ENCODE peak calls at places on chromosome 2, in ten cellular contexts. E is GM23248; U is CD8-positive, alpha-beta memory T cell; A is CD4-positive, alpha-beta T cell; H is Karpas-422; I is hepatocyte; K is testis; M is aorta; C is heart right ventricle; N is IMR-90. Y is an unnamed sample.

GRCh38 chr2:170656669-170657068 is 58.5 kb upstream of the SP5 start:
- DNase-seq in U (no peak), A (no peak), C (no peak), M (no peak), K (no peak), E (no peak), N (no peak), I (no peak), H (no peak), Y (no peak)

GRCh38 chr2:113283704-113284284 is 5.1 kb upstream of the PAX8 start:
- DNase-seq in H (no peak), C (peak), N (peak), A (no peak), U (no peak), M (peak), I (peak), K (peak), E (peak), Y (peak)

GRCh38 chr2:12684471-12684936 is 32.2 kb upstream of the TRIB2 start:
- DNase-seq in N (peak), M (no peak), E (peak), U (no peak), H (no peak), I (no peak), A (no peak), C (no peak), K (no peak), Y (peak)

GRCh38 chr2:55590810-55591440 is 26.5 kb downstream of the PPP4R3B start:
- DNase-seq in K (no peak), H (no peak), C (no peak), E (peak), N (peak), A (no peak), M (no peak), I (no peak), U (no peak), Y (no peak)

GRCh38 chr2:94872088-94872618 is 923 bp downstream of the TEKT4 start:
- DNase-seq in I (no peak), N (no peak), A (no peak), U (no peak), E (no peak), H (no peak), C (no peak), K (no peak), M (no peak), Y (no peak)

GRCh38 chr2:88626171-88627054 is 851 bp downstream of the EIF2AK3 start:
- DNase-seq in C (peak), A (peak), H (peak), N (no peak), M (peak), E (peak), I (peak), U (peak), K (peak), Y (peak)

GRCh38 chr2:73776869-73777519 is 2.9 kb downstream of the DUSP11 start:
- DNase-seq in H (no peak), E (peak), N (peak), C (no peak), I (no peak), A (no peak), M (no peak), U (no peak), K (no peak), Y (no peak)

GRCh38 chr2:211729433-211729832 is 809.2 kb downstream of the ERBB4 start:
- DNase-seq in H (no peak), M (no peak), E (no peak), A (no peak), I (no peak), C (no peak), K (no peak), N (no peak), U (no peak), Y (no peak)

GRCh38 chr2:102245266-102246151 is 58.7 kb downstream of the IL1RL2 start:
- DNase-seq in E (peak), I (no peak), M (no peak), H (no peak), U (no peak), N (peak), C (peak), K (no peak), A (no peak), Y (no peak)

GRCh38 chr2:202019689-202020450 is 13.8 kb upstream of the FZD7 start:
- DNase-seq in N (peak), C (peak), M (no peak), I (no peak), A (no peak), H (no peak), E (no peak), U (no peak), K (no peak), Y (no peak)

GRCh38 chr2:19009510-19009909 is 348.9 kb downstream of the OSR1 start:
- DNase-seq in N (no peak), H (no peak), U (no peak), A (no peak), K (no peak), I (peak), C (no peak), E (no peak), M (no peak), Y (no peak)

GRCh38 chr2:127608061-127609011 is 37.6 kb upstream of the GPR17 start:
- DNase-seq in E (no peak), U (no peak), A (no peak), N (no peak), I (peak), K (no peak), M (no peak), H (no peak), C (no peak), Y (no peak)

GRCh38 chr2:72236445-72237067 is 88.9 kb upstream of the CYP26B1 start:
- DNase-seq in A (no peak), I (no peak), M (no peak), U (no peak), H (no peak), E (peak), N (peak), C (no peak), K (no peak), Y (no peak)

GRCh38 chr2:226792155-226792871 is 7.3 kb downstream of the IRS1 start:
- DNase-seq in A (no peak), E (peak), M (no peak), C (no peak), H (peak), U (no peak), K (no peak), I (peak), N (peak), Y (no peak)

GRCh38 chr2:139514946-139515345 is 734.8 kb upstream of the NXPH2 start:
- DNase-seq in H (no peak), C (no peak), A (no peak), K (no peak), E (no peak), U (no peak), N (no peak), I (no peak), M (no peak), Y (no peak)

GRCh38 chr2:84169871-84170270 is 289.2 kb downstream of the SUCLG1 start:
- DNase-seq in E (no peak), C (no peak), H (no peak), I (no peak), A (no peak), N (no peak), K (no peak), U (no peak), M (no peak), Y (no peak)

GRCh38 chr2:109185338-109185737 is 56.3 kb downstream of the SH3RF3 start:
- DNase-seq in I (no peak), H (no peak), N (peak), K (no peak), C (no peak), U (no peak), A (no peak), M (no peak), E (peak), Y (no peak)

GRCh38 chr2:55519908-55520885 is 679 bp downstream of the CFAP36 start:
- DNase-seq in A (peak), M (no peak), H (peak), I (peak), N (peak), E (peak), U (peak), K (peak), C (no peak), Y (no peak)

GRCh38 chr2:160352492-160352891 is 141.1 kb downstream of the RBMS1 start:
- DNase-seq in H (no peak), E (peak), N (peak), C (no peak), I (no peak), K (no peak), U (no peak), A (no peak), M (no peak), Y (no peak)

GRCh38 chr2:201114350-201114749 is 1.6 kb upstream of the CFLAR start:
- DNase-seq in E (no peak), C (no peak), K (no peak), I (no peak), U (no peak), A (no peak), N (no peak), H (peak), M (no peak), Y (no peak)

GRCh38 chr2:163556511-163556910 is 179.3 kb downstream of the FIGN start:
- DNase-seq in E (no peak), U (no peak), K (no peak), A (no peak), C (no peak), I (no peak), N (no peak), H (no peak), M (no peak), Y (no peak)

GRCh38 chr2:136058262-136058661 is 59.7 kb downstream of the CXCR4 start:
- DNase-seq in U (no peak), E (no peak), N (no peak), H (no peak), M (no peak), K (no peak), C (no peak), I (no peak), A (no peak), Y (no peak)

GRCh38 chr2:45320956-45321355 is 290.1 kb downstream of the SRBD1 start:
- DNase-seq in N (no peak), E (no peak), U (no peak), H (no peak), M (no peak), K (no peak), A (no peak), C (no peak), I (no peak), Y (no peak)

GRCh38 chr2:728165-728564 is 51.0 kb upstream of the TMEM18 start:
- DNase-seq in N (no peak), C (no peak), I (no peak), M (no peak), K (no peak), A (no peak), U (no peak), E (no peak), H (no peak), Y (no peak)

GRCh38 chr2:224110811-224111210 is 71.7 kb upstream of the SERPINE2 start:
- DNase-seq in M (no peak), U (no peak), C (no peak), N (no peak), I (no peak), A (no peak), E (no peak), K (no peak), H (no peak), Y (peak)

GRCh38 chr2:226208726-226209125 is 590.9 kb downstream of the IRS1 start:
- DNase-seq in E (peak), K (no peak), H (no peak), M (no peak), I (no peak), N (peak), U (no peak), A (no peak), C (no peak), Y (no peak)

GRCh38 chr2:35428548-35428947 is 927.0 kb upstream of the CRIM1 start:
- DNase-seq in K (peak), N (no peak), E (peak), I (peak), A (no peak), C (peak), U (no peak), M (no peak), H (peak), Y (no peak)

GRCh38 chr2:186554450-186554849 is 35.4 kb upstream of the ITGAV start:
- DNase-seq in H (no peak), K (no peak), U (no peak), M (no peak), E (no peak), A (no peak), N (no peak), C (no peak), I (no peak), Y (no peak)

GRCh38 chr2:106201656-106202055 is 7.6 kb upstream of the UXS1 start:
- DNase-seq in C (no peak), E (no peak), I (no peak), A (no peak), K (no peak), U (no peak), M (no peak), H (no peak), N (no peak), Y (no peak)

GRCh38 chr2:70946832-70947442 is 11.2 kb downstream of the ATP6V1B1 start:
- DNase-seq in C (no peak), A (peak), H (peak), M (no peak), E (peak), N (peak), I (peak), U (peak), K (peak), Y (no peak)

GRCh38 chr2:96408631-96409542 is 73.3 kb downstream of the NCAPH start:
- DNase-seq in I (no peak), N (peak), A (no peak), U (no peak), H (no peak), E (peak), K (peak), C (peak), M (peak), Y (no peak)

GRCh38 chr2:64222351-64222750 is 78.1 kb upstream of the PELI1 start:
- DNase-seq in M (no peak), E (peak), K (peak), C (no peak), N (peak), U (no peak), H (no peak), A (no peak), I (no peak), Y (no peak)

GRCh38 chr2:197838036-197838435 is 33.6 kb downstream of the PLCL1 start:
- DNase-seq in N (peak), C (no peak), E (peak), U (no peak), A (no peak), K (no peak), H (no peak), M (no peak), I (no peak), Y (no peak)

GRCh38 chr2:64212801-64213321 is 68.6 kb upstream of the PELI1 start:
- DNase-seq in E (peak), M (no peak), C (no peak), H (no peak), N (peak), I (peak), A (no peak), U (no peak), K (no peak), Y (no peak)

GRCh38 chr2:42931147-42931817 is 138.9 kb upstream of the HAAO start:
- DNase-seq in E (peak), H (peak), C (no peak), I (no peak), M (peak), U (no peak), K (no peak), A (no peak), N (no peak), Y (no peak)

GRCh38 chr2:100818606-100819364 is 1.2 kb upstream of the NPAS2 start:
- DNase-seq in K (peak), C (peak), E (peak), U (no peak), H (no peak), I (peak), N (peak), M (peak), A (no peak), Y (peak)

GRCh38 chr2:100193334-100193733 is 50.9 kb upstream of the AFF3 start:
- DNase-seq in N (no peak), C (no peak), U (no peak), A (no peak), M (no peak), E (no peak), K (no peak), I (peak), H (no peak), Y (no peak)

DNA sequence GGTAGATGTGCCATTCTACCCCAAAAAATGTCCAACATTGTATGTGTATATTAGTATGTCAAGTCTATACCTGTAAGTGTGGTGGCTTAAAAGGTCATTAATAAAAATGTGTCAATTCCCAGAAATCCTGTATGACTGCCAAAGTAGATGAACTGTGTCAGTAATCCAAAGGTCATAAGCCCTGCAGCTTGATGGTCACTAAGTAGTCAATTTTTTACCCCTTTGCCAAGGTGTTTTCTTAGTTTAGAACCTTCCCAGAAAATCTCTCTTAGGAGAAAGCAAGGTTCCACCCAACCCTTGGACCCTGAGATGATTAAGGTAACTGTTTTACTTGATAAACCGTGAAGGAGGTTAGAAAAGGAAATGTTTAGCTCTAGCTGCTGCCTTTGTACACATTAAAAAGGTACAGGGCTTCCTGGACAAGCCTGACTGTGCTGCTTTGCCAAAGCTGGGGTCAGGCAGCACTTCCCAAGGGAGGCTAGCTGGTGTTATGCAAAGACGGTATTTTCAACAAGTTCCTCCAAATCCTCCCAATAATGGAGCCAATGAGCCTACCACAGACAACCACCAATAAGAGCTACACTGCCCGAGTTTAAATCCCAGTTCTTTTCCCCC is 24.4 kb upstream of the LRP2 start:
- DNase-seq in C (no peak), M (no peak), U (no peak), K (no peak), H (peak), I (peak), E (no peak), A (no peak), N (no peak), Y (no peak)
- H3K27ac ChIP-seq in C (no peak), M (no peak), U (no peak), K (no peak), H (no peak), I (peak), E (no peak), A (no peak), N (no peak), Y (no peak)

GRCh38 chr2:236376566-236377244 is 112.5 kb upstream of the ASB18 start:
- DNase-seq in U (no peak), A (no peak), C (no peak), N (no peak), M (no peak), I (no peak), H (no peak), K (no peak), E (no peak), Y (no peak)
- H3K27ac ChIP-seq in U (no peak), A (no peak), C (no peak), N (no peak), M (no peak), I (no peak), H (no peak), K (no peak), E (no peak), Y (no peak)

GRCh38 chr2:57877811-57878572 is 168.6 kb upstream of the VRK2 start:
- DNase-seq in C (no peak), E (no peak), A (no peak), M (no peak), I (no peak), H (no peak), K (no peak), U (no peak), N (no peak), Y (no peak)
- H3K27ac ChIP-seq in C (no peak), E (no peak), A (no peak), M (no peak), I (no peak), H (no peak), K (no peak), U (no peak), N (no peak), Y (no peak)

GRCh38 chr2:240155080-240156025 is 14.9 kb upstream of the OTOS start:
- DNase-seq in K (no peak), C (no peak), U (no peak), H (no peak), M (peak), A (no peak), I (no peak), N (peak), E (no peak), Y (no peak)
- H3K27ac ChIP-seq in K (no peak), C (no peak), U (no peak), H (no peak), M (no peak), A (no peak), I (no peak), N (no peak), E (no peak), Y (no peak)

DNA sequence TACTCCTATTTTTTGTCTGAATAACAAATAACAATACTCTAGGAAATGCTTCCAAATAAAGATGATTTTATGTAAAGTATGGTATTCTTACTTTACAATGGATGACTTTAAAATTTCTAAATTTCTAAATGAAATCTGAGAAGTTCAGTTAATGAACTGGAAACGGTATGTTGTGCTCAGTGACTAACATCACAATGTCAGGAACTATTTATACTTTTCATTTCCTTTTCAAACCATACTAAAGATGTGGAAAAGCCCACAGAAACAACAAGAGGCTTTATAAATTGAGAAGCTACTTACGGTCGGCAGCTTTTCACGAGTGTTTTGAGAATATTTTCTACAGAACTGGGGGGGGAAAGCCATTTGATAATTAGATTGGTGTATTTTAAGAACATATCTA is 31.1 kb downstream of the PSME4 start:
- DNase-seq in M (no peak), H (no peak), N (peak), U (no peak), E (peak), I (no peak), K (no peak), C (no peak), A (no peak), Y (no peak)
- H3K27ac ChIP-seq in M (no peak), H (no peak), N (no peak), U (no peak), E (no peak), I (no peak), K (no peak), C (no peak), A (no peak), Y (no peak)

GRCh38 chr2:62151306-62151638 is 44.6 kb upstream of the B3GNT2 start:
- DNase-seq in A (no peak), I (no peak), K (no peak), U (no peak), E (no peak), H (no peak), M (no peak), C (peak), N (no peak), Y (no peak)
- H3K27ac ChIP-seq in A (no peak), I (no peak), K (no peak), U (no peak), E (no peak), H (no peak), M (no peak), C (peak), N (no peak), Y (peak)